ENCODE peak calls at places on chromosomes 6 and 20, in eight cellular contexts. C, K, N, W, H, I, D and S are unnamed samples.

GRCh38 chr6:165616116-165616515 is 46.9 kb downstream of the PDE10A start:
- DNase-seq in C (peak), K (no peak), N (no peak), W (no peak), H (no peak), I (no peak), D (peak), S (no peak)

GRCh38 chr20:53773792-53774371 is 180.2 kb upstream of the ZNF217 start:
- DNase-seq in C (peak), K (no peak), N (no peak), W (no peak), H (peak), I (no peak), D (peak), S (no peak)

GRCh38 chr20:40471261-40471629 is 217.8 kb downstream of the MAFB start:
- DNase-seq in C (no peak), K (no peak), N (no peak), W (peak), H (peak), I (no peak), D (peak), S (no peak)

GRCh38 chr6:142845624-142846458 is 99.1 kb downstream of the HIVEP2 start:
- DNase-seq in C (peak), K (no peak), N (no peak), W (peak), H (peak), I (peak), D (peak), S (no peak)

GRCh38 chr6:17389274-17389847 is 4.0 kb upstream of the CAP2 start:
- DNase-seq in C (no peak), K (no peak), N (no peak), W (no peak), H (no peak), I (no peak), D (peak), S (no peak)

GRCh38 chr6:80543598-80544181 is 437.2 kb downstream of the BCKDHB start:
- DNase-seq in C (peak), K (no peak), N (no peak), W (no peak), H (no peak), I (no peak), D (peak), S (no peak)

GRCh38 chr20:59652381-59652780 is 48.0 kb downstream of the PHACTR3 start:
- DNase-seq in C (no peak), K (no peak), N (no peak), W (no peak), H (no peak), I (no peak), D (no peak), S (no peak)

GRCh38 chr6:148179786-148180185 is 162.9 kb upstream of the SASH1 start:
- DNase-seq in C (peak), K (no peak), N (peak), W (no peak), H (peak), I (no peak), D (peak), S (no peak)

GRCh38 chr6:4964675-4965336 is 39.0 kb downstream of the RPP40 start:
- DNase-seq in C (no peak), K (no peak), N (no peak), W (no peak), H (no peak), I (no peak), D (no peak), S (no peak)

GRCh38 chr6:169545956-169546355 is 155.9 kb downstream of the WDR27 start:
- DNase-seq in C (peak), K (no peak), N (no peak), W (no peak), H (no peak), I (no peak), D (peak), S (no peak)

GRCh38 chr20:18695175-18695574 is 107.3 kb downstream of the DTD1 start:
- DNase-seq in C (no peak), K (no peak), N (no peak), W (no peak), H (no peak), I (no peak), D (no peak), S (no peak)

GRCh38 chr20:33370296-33370695 is 31.0 kb downstream of the CDK5RAP1 start:
- DNase-seq in C (no peak), K (no peak), N (no peak), W (no peak), H (no peak), I (no peak), D (peak), S (peak)

DNA sequence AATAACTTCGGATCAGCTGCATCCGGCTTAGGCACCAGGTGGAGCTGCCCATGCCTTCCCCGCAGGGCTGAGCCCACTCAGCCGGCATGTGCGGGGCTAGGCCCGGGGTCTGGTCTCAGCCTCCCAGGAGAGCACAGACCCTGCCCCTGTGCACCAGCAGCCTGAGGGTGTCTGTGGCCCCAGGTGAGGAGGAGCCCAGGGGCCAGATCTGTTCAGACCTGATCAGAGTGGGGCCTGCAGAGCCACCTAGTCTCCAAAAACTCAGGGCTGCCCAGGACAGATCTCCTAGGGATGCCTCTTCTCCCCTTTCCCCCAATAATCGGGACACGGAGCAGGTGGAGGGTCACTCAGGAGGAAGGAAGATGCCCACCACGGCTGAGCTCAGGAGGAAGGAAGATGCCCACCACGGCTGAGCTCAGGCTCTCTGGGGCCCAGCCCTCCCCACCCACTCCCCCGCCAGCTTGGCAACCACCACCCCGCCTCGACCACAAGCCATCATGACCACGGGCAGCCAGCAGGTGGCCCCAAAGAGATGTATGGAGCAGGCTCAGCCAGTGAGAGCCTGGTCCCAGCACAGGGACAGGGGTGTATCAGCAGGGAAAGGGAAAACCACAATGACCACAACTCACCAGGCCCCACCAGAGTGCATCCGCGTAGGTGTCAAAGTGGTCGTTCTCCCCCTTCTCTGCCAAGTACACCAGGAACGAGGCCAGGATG is 30.5 kb downstream of the KCNQ2 start:
- DNase-seq in C (peak), K (peak), N (peak), W (peak), H (peak), I (peak), D (peak), S (peak)
- TF ChIP-seq CTCF in C (peak), K (no peak), N (peak), W (peak), H (peak), I (no peak), D (peak), S (peak)

GRCh38 chr6:36683656-36684446 is 5.3 kb downstream of the CDKN1A start:
- DNase-seq in C (no peak), K (no peak), N (no peak), W (no peak), H (no peak), I (no peak), D (no peak), S (no peak)

GRCh38 chr6:36683145-36683655 is 4.7 kb downstream of the CDKN1A start:
- DNase-seq in C (no peak), K (no peak), N (no peak), W (no peak), H (no peak), I (no peak), D (no peak), S (no peak)

GRCh38 chr6:36684447-36684812 is 5.9 kb downstream of the CDKN1A start:
- DNase-seq in C (no peak), K (no peak), N (no peak), W (no peak), H (no peak), I (no peak), D (no peak), S (no peak)

GRCh38 chr6:36685198-36685919 is 6.8 kb downstream of the CDKN1A start:
- DNase-seq in C (no peak), K (no peak), N (no peak), W (no peak), H (no peak), I (no peak), D (no peak), S (no peak)

GRCh38 chr6:36682328-36683144 is 4.0 kb downstream of the CDKN1A start:
- DNase-seq in C (no peak), K (peak), N (peak), W (no peak), H (peak), I (peak), D (no peak), S (peak)
- TF ChIP-seq CTCF in C (no peak), K (no peak), N (no peak), W (no peak), H (no peak), I (no peak), D (no peak), S (no peak)

GRCh38 chr6:14283600-14284235 is 166.1 kb downstream of the CD83 start:
- DNase-seq in C (no peak), K (no peak), N (no peak), W (no peak), H (no peak), I (no peak), D (peak), S (no peak)
- TF ChIP-seq CTCF in C (peak), K (no peak), N (no peak), W (no peak), H (no peak), I (no peak), D (peak), S (no peak)

GRCh38 chr6:139881728-139882211 is 507.3 kb upstream of the CITED2 start:
- DNase-seq in C (peak), K (no peak), N (peak), W (peak), H (peak), I (peak), D (peak), S (peak)
- TF ChIP-seq CTCF in C (peak), K (no peak), N (peak), W (peak), H (peak), I (peak), D (peak), S (peak)

DNA sequence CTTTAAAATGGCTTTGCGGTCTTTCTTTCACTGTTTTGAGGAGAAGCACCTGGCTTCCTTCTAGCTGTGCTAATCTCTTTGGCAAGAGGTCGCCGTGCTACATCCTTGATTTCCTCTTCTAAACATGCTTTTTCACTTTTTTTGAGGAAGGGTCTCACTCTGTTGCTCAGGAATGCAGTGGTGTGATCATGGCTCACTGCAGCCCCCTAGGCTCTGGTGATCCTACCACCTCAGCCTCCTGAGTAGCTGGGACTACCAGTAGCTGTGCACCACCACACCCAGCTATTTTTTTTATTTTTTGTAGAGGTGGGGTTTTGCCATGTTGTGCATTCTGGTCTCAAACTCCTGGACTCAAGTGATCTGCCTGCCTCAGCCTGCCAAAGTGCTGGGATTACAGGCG is 40.5 kb downstream of the RSPH3 start:
- DNase-seq in C (no peak), K (no peak), N (no peak), W (no peak), H (no peak), I (no peak), D (no peak), S (no peak)
- TF ChIP-seq CTCF in C (no peak), K (no peak), N (no peak), W (no peak), H (no peak), I (no peak), D (no peak), S (no peak)

GRCh38 chr20:884983-885952 is 30.9 kb downstream of the ANGPT4 start:
- DNase-seq in C (peak), K (no peak), N (no peak), W (peak), H (no peak), I (peak), D (peak), S (no peak)
- TF ChIP-seq CTCF in C (peak), K (no peak), N (no peak), W (peak), H (no peak), I (peak), D (no peak), S (no peak)

DNA sequence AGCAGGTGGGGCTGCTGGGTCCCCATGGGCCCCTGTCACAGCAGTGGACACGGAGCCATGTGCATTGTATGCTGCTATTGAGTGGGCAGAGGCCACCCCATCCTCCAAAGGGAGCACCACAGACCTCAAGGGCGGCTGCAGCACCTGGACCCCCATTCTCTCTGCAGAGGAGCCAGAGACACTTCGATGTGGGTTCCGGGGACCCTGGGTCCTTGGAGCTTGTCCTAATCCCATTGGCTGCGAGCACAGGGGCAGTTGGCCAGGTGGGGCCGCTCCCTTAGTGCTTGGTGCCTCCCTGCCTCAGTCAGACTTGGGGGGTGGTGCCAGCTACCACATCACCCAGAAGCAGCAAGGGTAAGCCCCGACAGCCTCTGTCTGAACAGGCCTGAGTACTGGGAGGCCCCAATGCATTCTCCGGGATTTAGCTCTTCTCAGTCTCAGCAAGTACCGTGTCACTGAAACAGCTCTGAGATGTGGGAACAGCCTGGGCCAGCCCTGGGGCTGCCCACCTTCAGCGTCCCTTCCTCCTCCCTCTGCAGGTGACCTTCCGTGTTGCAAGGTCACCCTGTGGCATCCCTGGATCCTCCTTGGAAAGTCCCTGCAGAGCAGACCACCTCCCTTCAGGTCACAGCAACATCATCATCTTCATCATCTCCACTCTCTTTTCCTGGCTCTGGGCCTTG is 73.9 kb downstream of the GINS1 start:
- DNase-seq in C (no peak), K (no peak), N (no peak), W (peak), H (no peak), I (no peak), D (no peak), S (no peak)
- TF ChIP-seq CTCF in C (peak), K (no peak), N (no peak), W (no peak), H (no peak), I (no peak), D (no peak), S (no peak)

GRCh38 chr6:139895205-139895793 is 520.9 kb upstream of the CITED2 start:
- DNase-seq in C (no peak), K (no peak), N (no peak), W (no peak), H (no peak), I (no peak), D (no peak), S (no peak)
- TF ChIP-seq CTCF in C (no peak), K (no peak), N (no peak), W (no peak), H (no peak), I (peak), D (peak), S (no peak)

DNA sequence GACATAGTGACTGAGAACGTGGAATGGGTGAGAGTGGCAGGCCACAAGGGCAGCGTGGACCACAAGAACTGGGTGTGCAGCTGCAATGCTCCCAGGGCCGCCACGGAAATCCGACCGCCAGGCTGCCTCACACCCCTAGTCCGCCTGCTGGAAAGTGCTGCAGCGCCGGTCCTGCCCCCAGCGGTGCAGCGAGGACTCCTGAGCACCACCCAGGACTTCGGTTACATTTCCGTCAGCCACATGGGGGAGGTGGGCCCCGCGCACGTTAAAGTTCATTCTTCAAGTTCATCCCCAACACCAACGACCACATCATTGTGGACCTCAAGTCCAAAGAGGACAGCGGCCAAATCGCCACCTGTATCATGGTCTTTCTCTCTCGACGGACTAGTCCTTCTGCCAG is 126.1 kb upstream of the CARMIL1 start:
- DNase-seq in C (no peak), K (no peak), N (no peak), W (no peak), H (no peak), I (no peak), D (no peak), S (no peak)
- TF ChIP-seq CTCF in C (no peak), K (no peak), N (no peak), W (no peak), H (no peak), I (no peak), D (no peak), S (no peak)